ENCODE peak calls at places on chromosomes 16 and 17, in seven cellular contexts. One of them, this sample, is unnamed.
A peak's percentile ranks its signal among the peaks of the same experiment; 100 is the strongest.

GRCh38 chr16:68446941-68447675 is 1.2 kb downstream of the SMPD3 start:
- DNase-seq in ascending aorta: no peak
- DNase-seq in bronchial epithelial cell: no peak
- DNase-seq in NT2/D1: no peak
- DNase-seq in Caco-2: no peak
- DNase-seq in fibroblast of lung: no peak
- DNase-seq in adrenal gland: no peak
- DNase-seq in this sample: no peak

GRCh38 chr16:88128556-88128955 is 177.3 kb downstream of the BANP start:
- DNase-seq in ascending aorta: no peak
- DNase-seq in bronchial epithelial cell: no peak
- DNase-seq in NT2/D1: no peak
- DNase-seq in Caco-2: no peak
- DNase-seq in fibroblast of lung: no peak
- DNase-seq in adrenal gland: no peak
- DNase-seq in this sample: no peak

GRCh38 chr16:62225675-62226074 is 189.4 kb upstream of the CDH8 start:
- DNase-seq in ascending aorta: no peak
- DNase-seq in bronchial epithelial cell: peak; percentile 77
- DNase-seq in NT2/D1: peak; percentile 64
- DNase-seq in Caco-2: peak; percentile 89
- DNase-seq in fibroblast of lung: peak; percentile 41
- DNase-seq in adrenal gland: peak; percentile 90
- DNase-seq in this sample: peak; percentile 76

GRCh38 chr17:60047046-60047445 is 31.7 kb downstream of the HEATR6 start:
- DNase-seq in ascending aorta: no peak
- DNase-seq in bronchial epithelial cell: no peak
- DNase-seq in NT2/D1: no peak
- DNase-seq in Caco-2: no peak
- DNase-seq in fibroblast of lung: no peak
- DNase-seq in adrenal gland: no peak
- DNase-seq in this sample: no peak

GRCh38 chr17:71631483-71631882 is 489.3 kb upstream of the SOX9 start:
- DNase-seq in ascending aorta: no peak
- DNase-seq in bronchial epithelial cell: peak; percentile 78
- DNase-seq in NT2/D1: no peak
- DNase-seq in Caco-2: no peak
- DNase-seq in fibroblast of lung: peak; percentile 80
- DNase-seq in adrenal gland: no peak
- DNase-seq in this sample: no peak

GRCh38 chr16:89241187-89242003 is 23.9 kb downstream of the ZNF778 start:
- DNase-seq in ascending aorta: no peak
- DNase-seq in bronchial epithelial cell: peak; percentile 60
- DNase-seq in NT2/D1: peak; percentile 65
- DNase-seq in Caco-2: peak; percentile 82
- DNase-seq in fibroblast of lung: peak; percentile 79
- DNase-seq in adrenal gland: peak; percentile 81
- DNase-seq in this sample: peak; percentile 46

GRCh38 chr16:89925596-89926079 is 2.5 kb downstream of the TUBB3 start:
- DNase-seq in ascending aorta: no peak
- DNase-seq in bronchial epithelial cell: no peak
- DNase-seq in NT2/D1: no peak
- DNase-seq in Caco-2: no peak
- DNase-seq in fibroblast of lung: no peak
- DNase-seq in adrenal gland: no peak
- DNase-seq in this sample: no peak

GRCh38 chr17:69430488-69430887 is 16.0 kb downstream of the MAP2K6 start:
- DNase-seq in ascending aorta: no peak
- DNase-seq in bronchial epithelial cell: peak; percentile 98
- DNase-seq in NT2/D1: no peak
- DNase-seq in Caco-2: no peak
- DNase-seq in fibroblast of lung: no peak
- DNase-seq in adrenal gland: no peak
- DNase-seq in this sample: no peak

GRCh38 chr16:54921229-54921824 is 9.3 kb upstream of the IRX5 start:
- DNase-seq in ascending aorta: no peak
- DNase-seq in bronchial epithelial cell: peak; percentile 55
- DNase-seq in NT2/D1: no peak
- DNase-seq in Caco-2: no peak
- DNase-seq in fibroblast of lung: peak; percentile 39
- DNase-seq in adrenal gland: no peak
- DNase-seq in this sample: no peak

GRCh38 chr16:84518804-84519341 is 14.4 kb upstream of the MEAK7 start:
- DNase-seq in ascending aorta: no peak
- DNase-seq in bronchial epithelial cell: no peak
- DNase-seq in NT2/D1: no peak
- DNase-seq in Caco-2: no peak
- DNase-seq in fibroblast of lung: no peak
- DNase-seq in adrenal gland: no peak
- DNase-seq in this sample: no peak

GRCh38 chr16:48478418-48478817 is 93.2 kb upstream of the SIAH1 start:
- DNase-seq in ascending aorta: no peak
- DNase-seq in bronchial epithelial cell: no peak
- DNase-seq in NT2/D1: peak; percentile 51
- DNase-seq in Caco-2: no peak
- DNase-seq in fibroblast of lung: peak; percentile 21
- DNase-seq in adrenal gland: no peak
- DNase-seq in this sample: no peak

GRCh38 chr17:38567350-38567749 is 38.4 kb downstream of the SRCIN1 start:
- DNase-seq in ascending aorta: no peak
- DNase-seq in bronchial epithelial cell: no peak
- DNase-seq in NT2/D1: no peak
- DNase-seq in Caco-2: no peak
- DNase-seq in fibroblast of lung: no peak
- DNase-seq in adrenal gland: no peak
- DNase-seq in this sample: no peak
- H3K27me3 ChIP-seq in ascending aorta: peaks cover 26% of the 10 kb centered on the region
- H3K27me3 ChIP-seq in bronchial epithelial cell: peaks cover 49% of the 10 kb centered on the region
- H3K27me3 ChIP-seq in NT2/D1: peaks cover 76% of the 10 kb centered on the region
- H3K27me3 ChIP-seq in Caco-2: no peaks in the 10 kb centered on the region
- H3K27me3 ChIP-seq in fibroblast of lung: peaks cover 78% of the 10 kb centered on the region
- H3K27me3 ChIP-seq in adrenal gland: peaks cover 64% of the 10 kb centered on the region
- H3K27me3 ChIP-seq in this sample: no peaks in the 10 kb centered on the region

DNA sequence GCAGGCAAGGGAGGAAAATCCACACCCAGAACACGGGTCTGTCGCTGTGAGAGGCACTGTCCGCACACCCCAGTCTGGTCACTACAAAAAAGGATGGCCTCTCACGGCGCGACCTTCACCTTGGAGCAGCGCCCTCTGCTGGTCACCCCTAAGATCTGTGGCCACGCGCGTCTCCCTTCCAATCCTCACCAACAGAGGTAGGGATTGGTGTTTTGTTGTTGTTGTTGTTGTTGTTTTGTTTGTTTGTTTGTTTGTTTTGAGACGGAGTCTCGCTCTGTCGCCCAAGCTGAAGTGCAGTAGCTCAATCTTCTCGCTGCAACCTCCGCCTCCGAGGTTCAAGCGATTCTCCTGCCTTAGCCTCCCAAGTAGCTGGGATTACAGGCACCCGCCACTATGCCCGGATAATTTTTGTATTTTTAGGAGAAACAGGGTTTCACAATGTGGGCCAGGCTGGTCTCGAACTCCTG is 15.0 kb upstream of the C17orf58 start:
- DNase-seq in ascending aorta: no peak
- DNase-seq in bronchial epithelial cell: no peak
- DNase-seq in NT2/D1: no peak
- DNase-seq in Caco-2: peak; percentile 63
- DNase-seq in fibroblast of lung: no peak
- DNase-seq in adrenal gland: peak; percentile 72
- DNase-seq in this sample: peak; percentile 43
- H3K4me3 ChIP-seq in ascending aorta: no peak overlapping the region
- H3K4me3 ChIP-seq in bronchial epithelial cell: no peak overlapping the region
- H3K4me3 ChIP-seq in NT2/D1: peak overlapping the region; percentile 8
- H3K4me3 ChIP-seq in Caco-2: no peak overlapping the region
- H3K4me3 ChIP-seq in fibroblast of lung: no peak overlapping the region
- H3K4me3 ChIP-seq in adrenal gland: no peak overlapping the region
- H3K4me3 ChIP-seq in this sample: no peak overlapping the region

DNA sequence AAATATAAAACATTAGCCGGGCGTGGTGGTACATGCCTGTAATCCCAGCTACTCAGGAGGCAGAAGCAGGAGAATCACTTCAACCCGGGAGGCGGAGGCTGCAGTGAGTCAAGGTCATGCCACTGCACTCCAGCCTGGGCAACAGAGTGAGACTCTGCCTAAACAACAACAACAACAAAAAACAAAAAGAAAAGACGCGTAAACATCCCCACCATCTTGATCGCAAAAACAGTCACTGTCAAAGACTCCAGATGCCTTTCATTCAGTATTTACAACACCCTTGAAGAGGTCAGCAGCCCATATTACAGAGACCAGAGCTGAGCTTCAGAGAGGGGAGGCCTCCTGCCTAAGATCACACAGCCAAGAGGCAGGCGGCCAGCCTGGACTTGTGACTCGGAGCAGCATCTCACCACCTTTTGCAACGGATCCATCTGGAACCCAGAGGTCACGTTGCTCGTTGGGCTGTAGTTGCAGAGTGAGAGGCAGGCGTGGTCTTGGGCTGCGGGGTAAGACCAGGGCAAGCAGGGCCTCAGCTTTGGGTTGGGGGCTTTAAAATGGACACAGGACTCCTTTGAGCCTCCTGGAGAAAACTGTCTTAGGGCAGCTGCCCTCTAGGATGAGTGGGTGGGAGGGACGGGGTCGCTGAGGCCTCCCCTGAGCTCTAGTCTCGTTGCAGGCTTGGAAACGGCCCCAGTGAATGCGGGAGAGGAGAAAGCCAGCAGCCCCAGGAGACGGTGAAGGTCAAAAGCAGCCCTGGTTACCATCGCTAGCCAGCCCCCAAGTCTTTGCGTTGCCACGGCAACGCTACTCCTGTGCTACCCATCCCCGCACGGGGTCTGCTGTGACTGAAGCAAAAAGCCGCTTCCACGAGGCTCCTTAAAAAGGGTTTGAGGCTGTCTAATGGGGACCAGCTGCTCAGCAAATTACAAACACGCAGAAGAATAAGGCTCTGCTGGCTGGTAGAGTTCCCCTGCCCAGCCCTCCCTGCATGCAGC is 26.1 kb downstream of the LGALS3BP start:
- DNase-seq in ascending aorta: no peak
- DNase-seq in bronchial epithelial cell: no peak
- DNase-seq in NT2/D1: no peak
- DNase-seq in Caco-2: no peak
- DNase-seq in fibroblast of lung: no peak
- DNase-seq in adrenal gland: no peak
- DNase-seq in this sample: no peak
- H3K27me3 ChIP-seq in ascending aorta: no peaks in the 10 kb centered on the region
- H3K27me3 ChIP-seq in bronchial epithelial cell: no peaks in the 10 kb centered on the region
- H3K27me3 ChIP-seq in NT2/D1: peaks cover 2% of the 10 kb centered on the region
- H3K27me3 ChIP-seq in Caco-2: no peaks in the 10 kb centered on the region
- H3K27me3 ChIP-seq in fibroblast of lung: no peaks in the 10 kb centered on the region
- H3K27me3 ChIP-seq in adrenal gland: no peaks in the 10 kb centered on the region
- H3K27me3 ChIP-seq in this sample: no peaks in the 10 kb centered on the region

DNA sequence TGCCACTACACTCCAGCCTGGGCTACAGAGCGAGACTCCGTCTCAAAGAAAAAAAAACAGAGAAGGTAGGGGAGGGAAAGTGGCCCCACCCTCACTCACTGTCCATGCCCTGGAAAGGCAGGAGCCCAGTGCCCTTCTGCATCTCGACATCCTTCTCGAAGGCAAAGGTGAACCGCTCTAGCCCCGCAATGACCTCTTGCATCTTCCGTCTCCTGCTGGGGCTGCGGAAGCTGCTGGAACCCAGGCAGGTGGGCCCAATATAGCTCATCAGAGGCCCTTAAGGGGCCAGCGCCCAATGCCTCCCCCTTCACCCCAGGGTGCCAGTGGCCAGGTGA is at the start of gene CPSF4L:
- DNase-seq in ascending aorta: no peak
- DNase-seq in bronchial epithelial cell: no peak
- DNase-seq in NT2/D1: no peak
- DNase-seq in Caco-2: no peak
- DNase-seq in fibroblast of lung: no peak
- DNase-seq in adrenal gland: no peak
- DNase-seq in this sample: no peak
- H3K4me3 ChIP-seq in ascending aorta: no peak within 1 kb of the TSS
- H3K4me3 ChIP-seq in bronchial epithelial cell: no peak within 1 kb of the TSS
- H3K4me3 ChIP-seq in NT2/D1: no peak within 1 kb of the TSS
- H3K4me3 ChIP-seq in Caco-2: no peak within 1 kb of the TSS
- H3K4me3 ChIP-seq in fibroblast of lung: no peak within 1 kb of the TSS
- H3K4me3 ChIP-seq in adrenal gland: no peak within 1 kb of the TSS
- H3K4me3 ChIP-seq in this sample: no peak within 1 kb of the TSS

GRCh38 chr17:16391451-16391850 is 10.6 kb downstream of the UBB start:
- DNase-seq in ascending aorta: no peak
- DNase-seq in bronchial epithelial cell: no peak
- DNase-seq in NT2/D1: no peak
- DNase-seq in Caco-2: no peak
- DNase-seq in fibroblast of lung: no peak
- DNase-seq in adrenal gland: peak; percentile 19
- DNase-seq in this sample: no peak
- H3K27me3 ChIP-seq in ascending aorta: no peaks in the 10 kb centered on the region
- H3K27me3 ChIP-seq in bronchial epithelial cell: no peaks in the 10 kb centered on the region
- H3K27me3 ChIP-seq in NT2/D1: no peaks in the 10 kb centered on the region
- H3K27me3 ChIP-seq in Caco-2: no peaks in the 10 kb centered on the region
- H3K27me3 ChIP-seq in fibroblast of lung: no peaks in the 10 kb centered on the region
- H3K27me3 ChIP-seq in adrenal gland: no peaks in the 10 kb centered on the region
- H3K27me3 ChIP-seq in this sample: no peaks in the 10 kb centered on the region

GRCh38 chr16:606656-607307 is 16.9 kb downstream of the RAB40C start:
- DNase-seq in ascending aorta: no peak
- DNase-seq in bronchial epithelial cell: no peak
- DNase-seq in NT2/D1: no peak
- DNase-seq in Caco-2: no peak
- DNase-seq in fibroblast of lung: no peak
- DNase-seq in adrenal gland: no peak
- DNase-seq in this sample: no peak

GRCh38 chr16:608019-608418 is 18.2 kb downstream of the RAB40C start:
- DNase-seq in ascending aorta: no peak
- DNase-seq in bronchial epithelial cell: peak; percentile 42
- DNase-seq in NT2/D1: no peak
- DNase-seq in Caco-2: no peak
- DNase-seq in fibroblast of lung: no peak
- DNase-seq in adrenal gland: no peak
- DNase-seq in this sample: no peak

GRCh38 chr16:610513-611381 is 20.0 kb upstream of the WFIKKN1 start:
- DNase-seq in ascending aorta: no peak
- DNase-seq in bronchial epithelial cell: peak; percentile 78
- DNase-seq in NT2/D1: no peak
- DNase-seq in Caco-2: no peak
- DNase-seq in fibroblast of lung: peak; percentile 18
- DNase-seq in adrenal gland: peak; percentile 74
- DNase-seq in this sample: no peak

GRCh38 chr16:609984-610383 is 20.1 kb downstream of the RAB40C start:
- DNase-seq in ascending aorta: no peak
- DNase-seq in bronchial epithelial cell: no peak
- DNase-seq in NT2/D1: no peak
- DNase-seq in Caco-2: no peak
- DNase-seq in fibroblast of lung: no peak
- DNase-seq in adrenal gland: no peak
- DNase-seq in this sample: no peak

DNA sequence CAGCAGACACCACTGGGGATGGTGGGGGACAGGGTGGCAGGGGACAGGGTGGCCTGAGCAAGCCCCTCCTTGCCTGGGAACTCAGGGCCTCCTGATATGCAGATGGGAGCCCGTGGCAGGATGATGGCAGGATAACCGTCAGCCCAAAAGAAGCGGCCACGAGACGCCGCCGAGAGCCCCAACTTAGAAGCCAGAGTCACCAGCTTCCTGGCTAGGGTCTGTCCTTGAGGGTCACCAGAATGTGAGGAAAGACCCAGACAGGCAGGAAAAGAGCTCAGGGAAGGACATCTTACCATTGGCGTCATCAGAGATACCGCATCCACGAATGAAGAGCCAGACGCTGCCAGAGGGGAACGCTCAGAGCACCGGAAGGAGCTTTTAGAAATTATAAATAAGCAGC is 19.4 kb downstream of the RAB40C start:
- DNase-seq in ascending aorta: no peak
- DNase-seq in bronchial epithelial cell: no peak
- DNase-seq in NT2/D1: no peak
- DNase-seq in Caco-2: no peak
- DNase-seq in fibroblast of lung: no peak
- DNase-seq in adrenal gland: no peak
- DNase-seq in this sample: no peak
- H3K4me3 ChIP-seq in ascending aorta: no peak overlapping the region
- H3K4me3 ChIP-seq in bronchial epithelial cell: no peak overlapping the region
- H3K4me3 ChIP-seq in NT2/D1: no peak overlapping the region
- H3K4me3 ChIP-seq in Caco-2: no peak overlapping the region
- H3K4me3 ChIP-seq in fibroblast of lung: no peak overlapping the region
- H3K4me3 ChIP-seq in adrenal gland: no peak overlapping the region
- H3K4me3 ChIP-seq in this sample: no peak overlapping the region